ENCODE peak calls at places on chromosomes 1 and 21, in six cellular contexts. B is H1, R is HepG2, H is K562, Y is GM12878, E is SK-N-SH. L is an unnamed sample.
A peak's percentile ranks its signal among the peaks of the same experiment; 100 is the strongest.

GRCh38 chr1:10755977-10756521 is 40.4 kb downstream of the CASZ1 start:
- DNase-seq in E (peak; percentile 89), R (no peak), B (no peak), Y (no peak), H (peak; percentile 83), L (peak; percentile 10)

GRCh38 chr1:197521118-197521739 is 253.2 kb downstream of the CRB1 start:
- DNase-seq in B (no peak), E (peak; percentile 29), H (peak; percentile 53), R (peak; percentile 23), Y (no peak), L (peak; percentile 21)

GRCh38 chr1:30381671-30382365 is 341.6 kb downstream of the MATN1 start:
- DNase-seq in E (no peak), R (no peak), B (no peak), Y (no peak), H (no peak), L (no peak)

GRCh38 chr1:178513278-178513983 is 522 bp downstream of the TEX35 start:
- DNase-seq in H (no peak), R (no peak), Y (no peak), E (no peak), B (no peak), L (no peak)

GRCh38 chr1:7430646-7431045 is 340.4 kb upstream of the VAMP3 start:
- DNase-seq in R (no peak), Y (no peak), E (no peak), B (no peak), H (no peak), L (no peak)

GRCh38 chr1:181135462-181135781 is 46.9 kb downstream of the IER5 start:
- DNase-seq in B (no peak), R (no peak), E (peak; percentile 68), H (peak; percentile 80), Y (no peak), L (no peak)

GRCh38 chr1:44484155-44484688 is 79.2 kb downstream of the RNF220 start:
- DNase-seq in E (no peak), B (peak; percentile 41), Y (no peak), H (no peak), R (peak; percentile 12), L (no peak)

GRCh38 chr1:226778657-226779058 is 39.6 kb upstream of the ITPKB start:
- DNase-seq in Y (no peak), R (no peak), E (no peak), H (no peak), B (no peak), L (no peak)

GRCh38 chr1:82059931-82060330 is 259.2 kb downstream of the ADGRL2 start:
- DNase-seq in R (no peak), E (no peak), H (no peak), B (no peak), Y (no peak), L (no peak)

GRCh38 chr21:45004059-45004422 is 64.2 kb downstream of the SLX9 start:
- DNase-seq in E (no peak), B (no peak), H (no peak), R (no peak), Y (no peak), L (no peak)

GRCh38 chr1:212908971-212909370 is 41.4 kb upstream of the VASH2 start:
- DNase-seq in R (no peak), H (no peak), Y (no peak), B (no peak), E (no peak), L (no peak)

GRCh38 chr21:45872471-45872870 is 109.1 kb upstream of the COL6A1 start:
- DNase-seq in B (no peak), Y (no peak), R (no peak), E (no peak), H (no peak), L (no peak)

GRCh38 chr1:61504305-61504704 is 220.6 kb downstream of the TM2D1 start:
- DNase-seq in B (no peak), E (no peak), H (no peak), Y (no peak), R (no peak), L (no peak)

GRCh38 chr21:45366931-45367401 is 38.0 kb upstream of the COL18A1 start:
- DNase-seq in E (peak; percentile 79), B (no peak), H (peak; percentile 75), R (peak; percentile 74), Y (no peak), L (no peak)

GRCh38 chr1:66676616-66677298 is 75.5 kb upstream of the DYNLT5 start:
- DNase-seq in Y (no peak), E (no peak), H (no peak), B (no peak), R (no peak), L (no peak)

GRCh38 chr1:24329797-24330543 is 10.8 kb downstream of the GRHL3 start:
- DNase-seq in H (no peak), B (no peak), E (no peak), R (no peak), Y (no peak), L (no peak)

GRCh38 chr1:225882008-225882698 is at the start of gene TMEM63A:
- DNase-seq in E (peak; percentile 93), R (peak; percentile 82), B (peak; percentile 75), Y (peak; percentile 40), H (peak; percentile 97), L (peak; percentile 69)

GRCh38 chr21:35102488-35103407 is 53.6 kb upstream of the RUNX1 start:
- DNase-seq in R (peak; percentile 48), E (no peak), B (no peak), H (peak; percentile 40), Y (no peak), L (peak; percentile 97)

GRCh38 chr1:119108993-119109392 is 31.5 kb downstream of the WARS2 start:
- DNase-seq in Y (no peak), B (no peak), E (no peak), H (no peak), R (no peak), L (no peak)

GRCh38 chr1:150808134-150808533 is at the start of gene CTSK:
- DNase-seq in B (no peak), H (no peak), Y (no peak), E (no peak), R (no peak), L (no peak)

DNA sequence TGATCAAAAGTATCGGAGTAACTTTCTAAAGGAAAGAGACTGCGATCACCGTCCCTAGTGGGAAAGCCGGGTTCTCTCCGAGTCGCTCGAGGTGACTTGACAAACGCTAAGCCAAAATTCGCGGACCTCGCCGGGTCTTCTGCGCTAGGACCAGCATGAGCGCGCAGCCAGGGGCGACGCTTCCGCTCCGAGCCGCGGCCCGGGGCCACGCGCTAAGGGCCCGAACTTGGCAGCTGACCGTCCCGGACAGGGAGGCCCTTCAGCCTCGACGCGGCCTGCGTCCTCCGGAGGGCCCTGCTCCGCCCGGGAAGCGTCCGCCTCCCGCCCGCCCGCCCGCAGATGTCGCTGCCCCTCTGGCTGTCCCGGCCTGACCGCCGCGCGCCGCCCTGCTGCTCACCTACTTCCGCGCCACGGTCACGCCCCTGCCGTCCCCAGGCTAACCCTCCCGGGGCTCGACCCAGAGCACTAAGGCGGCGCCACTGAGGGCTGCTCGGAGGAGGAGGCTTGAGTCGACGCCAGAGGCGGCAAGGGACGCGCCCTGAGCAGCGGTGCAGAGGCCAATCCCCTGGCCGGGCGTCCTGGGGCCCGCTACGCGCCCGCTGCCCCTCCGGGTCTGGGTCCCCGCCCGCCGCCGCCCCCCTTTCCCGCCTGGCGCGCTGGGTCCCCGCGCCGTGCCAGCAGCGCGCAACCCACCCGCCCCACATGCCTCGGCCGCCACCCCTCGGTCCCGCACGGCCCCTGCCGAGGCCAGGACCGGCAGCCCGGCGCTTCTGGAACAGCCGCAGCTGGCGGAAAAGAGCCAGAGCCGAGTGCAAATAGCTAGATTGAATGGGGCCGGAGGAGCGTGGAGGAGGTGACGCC is 896 bp upstream of the DUSP10 start:
- DNase-seq in Y (no peak), E (peak; percentile 83), R (peak; percentile 54), B (peak; percentile 46), H (peak; percentile 75), L (peak; percentile 83)
- TF ChIP-seq CTCF in Y (peak; percentile 11), E (no peak), R (peak; percentile 39), B (no peak), H (peak; percentile 53), L (no peak)

DNA sequence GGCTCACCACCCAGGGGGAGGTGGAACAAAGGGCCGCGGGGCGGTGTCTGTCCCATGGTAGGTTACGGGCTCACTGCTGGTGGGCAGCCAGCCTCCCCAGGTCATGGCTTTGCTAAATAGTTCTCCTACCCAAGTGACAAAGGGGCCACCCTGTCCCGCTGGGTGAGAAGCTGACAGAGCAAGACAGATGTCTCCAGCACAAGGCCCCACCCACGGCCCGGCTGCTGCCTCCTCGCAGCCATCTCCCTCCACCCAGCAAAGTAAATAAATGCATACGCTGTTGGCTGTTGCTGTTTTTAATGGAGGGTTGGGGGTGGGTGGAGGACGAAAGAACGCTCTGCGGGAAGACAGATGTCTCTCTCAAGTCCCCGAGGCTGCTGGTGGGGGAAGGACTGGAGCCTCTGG is 9.1 kb upstream of the GPR153 start:
- DNase-seq in Y (no peak), R (no peak), H (peak; percentile 33), E (peak; percentile 56), B (no peak), L (no peak)
- TF ChIP-seq GABPA in Y (no peak), R (no peak), H (no peak), E (no peak), B (no peak), L (no peak)

DNA sequence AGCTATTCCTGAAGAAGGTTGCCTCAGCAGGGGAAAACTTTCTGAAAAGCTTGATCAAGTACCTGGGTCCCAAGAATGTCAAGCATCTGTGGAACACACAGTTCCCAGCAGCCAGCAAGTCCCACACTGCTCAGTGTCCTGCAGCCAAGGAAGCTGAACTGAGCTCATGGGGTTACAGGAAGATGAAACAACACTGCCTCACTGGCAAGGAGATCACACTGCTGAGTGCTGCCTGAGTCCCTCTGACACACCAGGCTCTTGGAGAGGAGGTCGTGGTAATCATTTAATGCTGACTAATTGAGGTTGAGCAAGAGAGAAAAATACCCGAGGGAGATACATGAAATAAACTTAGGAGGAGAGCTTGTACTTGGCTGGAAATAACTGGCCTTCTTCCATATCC is 75.2 kb downstream of the MPZL1 start:
- DNase-seq in Y (no peak), H (no peak), B (no peak), E (no peak), R (no peak), L (peak; percentile 40)
- H3K4me3 ChIP-seq in Y (no peak overlapping the region), H (no peak overlapping the region), B (no peak overlapping the region), E (no peak overlapping the region), R (no peak overlapping the region), L (no peak overlapping the region)

GRCh38 chr1:33014464-33015170 is 22.1 kb downstream of the AK2 start:
- DNase-seq in B (no peak), H (no peak), Y (no peak), E (no peak), R (no peak), L (no peak)
- TF ChIP-seq CTCF in B (no peak), H (no peak), Y (no peak), E (no peak), R (no peak), L (no peak)

GRCh38 chr1:64948905-64949833 is 17.2 kb downstream of the JAK1 start:
- DNase-seq in B (no peak), E (no peak), R (no peak), Y (no peak), H (no peak), L (no peak)
- TF ChIP-seq GABPA in B (no peak), E (no peak), R (no peak), Y (no peak), H (peak; percentile 23), L (no peak)

DNA sequence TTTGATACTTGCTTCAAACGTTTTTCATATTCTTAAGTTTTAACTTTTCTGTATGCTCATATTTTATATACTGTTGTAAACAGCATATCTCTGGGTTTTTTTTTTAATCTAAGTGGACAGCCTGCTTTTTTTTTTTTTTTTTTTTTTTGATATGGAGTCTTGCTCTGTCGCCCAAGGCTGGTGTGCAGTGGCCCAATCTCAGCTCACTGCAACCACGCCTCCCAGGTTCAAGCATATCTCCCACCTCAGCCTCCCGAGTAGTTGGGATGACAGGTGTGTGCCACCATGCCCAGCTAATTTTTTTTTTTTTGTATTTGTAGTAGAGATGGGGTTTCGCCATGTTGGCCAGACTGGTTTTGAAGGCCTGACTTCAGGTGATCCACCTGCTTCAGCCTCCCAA is 1.2 kb downstream of the TBCE start:
- DNase-seq in H (no peak), E (no peak), B (no peak), Y (no peak), R (no peak), L (no peak)
- H3K4me3 ChIP-seq in H (peak overlapping the region; percentile 56), E (peak overlapping the region; percentile 68), B (peak overlapping the region; percentile 61), Y (peak overlapping the region; percentile 74), R (peak overlapping the region; percentile 97), L (peak overlapping the region; percentile 72)

L was measured in HL-60.